ENCODE peak calls at places on chromosomes 7 and 10, in seven cellular contexts. F, A, G, B, R, J and W are unnamed samples.

GRCh38 chr7:28389504-28390385 is 22.6 kb upstream of the CREB5 start:
- DNase-seq in R (no peak), B (no peak), J (peak), G (peak), F (no peak), A (peak), W (no peak)

GRCh38 chr7:82697897-82698296 is 254.3 kb upstream of the CACNA2D1 start:
- DNase-seq in R (no peak), A (no peak), F (no peak), J (no peak), B (no peak), G (no peak), W (no peak)

GRCh38 chr7:76383089-76383944 is 24.5 kb upstream of the YWHAG start:
- DNase-seq in R (no peak), G (no peak), B (no peak), F (no peak), A (no peak), J (no peak), W (no peak)

GRCh38 chr10:89392974-89393373 is 551 bp downstream of the IFIT1 start:
- DNase-seq in F (no peak), A (no peak), J (peak), B (no peak), G (no peak), R (no peak), W (no peak)

GRCh38 chr7:148571381-148571780 is 19.2 kb upstream of the C7orf33 start:
- DNase-seq in J (no peak), G (no peak), A (no peak), R (no peak), F (no peak), B (no peak), W (no peak)

GRCh38 chr10:88278912-88279311 is 304.2 kb downstream of the RNLS start:
- DNase-seq in A (no peak), B (no peak), R (no peak), G (no peak), F (no peak), J (no peak), W (no peak)

GRCh38 chr7:15461576-15461975 is 100.2 kb downstream of the AGMO start:
- DNase-seq in J (no peak), R (no peak), F (no peak), B (no peak), G (no peak), A (no peak), W (no peak)

GRCh38 chr7:7761340-7761973 is 43.0 kb upstream of the RPA3 start:
- DNase-seq in R (no peak), J (peak), B (no peak), A (peak), G (peak), F (no peak), W (no peak)

GRCh38 chr10:122010405-122011050 is 21.6 kb downstream of the TACC2 start:
- DNase-seq in F (no peak), J (no peak), B (no peak), G (no peak), A (no peak), R (no peak), W (no peak)